ENCODE peak calls at places on chromosomes 12 and 14, in six cellular contexts. R is activated CD4-positive, CD25-positive, alpha-beta regulatory T cell treated with anti-CD3 and anti-CD28 coated beads, Interleukin-2, amount 50 U/mL, for 72 hours; L is skeletal muscle cell; N is NT2/D1; C is NCI-H2081; O is HS-5. Y is an unnamed sample.

GRCh38 chr14:48936352-48936751 is 649.8 kb downstream of the RPS29 start:
- DNase-seq in R (no peak), L (peak; percentile 36), N (no peak), C (no peak), O (peak; percentile 63), Y (peak; percentile 16)

GRCh38 chr14:99757331-99758070 is 35.7 kb upstream of the EML1 start:
- DNase-seq in R (no peak), L (peak; percentile 91), N (no peak), C (no peak), O (peak; percentile 95), Y (peak; percentile 96)

GRCh38 chr12:70576341-70577282 is 60.6 kb downstream of the PTPRB start:
- DNase-seq in R (no peak), L (peak; percentile 36), N (peak; percentile 69), C (peak; percentile 58), O (peak; percentile 63), Y (peak; percentile 53)

GRCh38 chr14:75831971-75832370 is 149.8 kb downstream of the TGFB3 start:
- DNase-seq in R (no peak), L (no peak), N (no peak), C (peak; percentile 27), O (no peak), Y (peak; percentile 60)

GRCh38 chr14:61345144-61345482 is 23.7 kb downstream of the PRKCH start:
- DNase-seq in R (no peak), L (no peak), N (no peak), C (no peak), O (no peak), Y (no peak)

GRCh38 chr12:78719721-78720120 is 144.9 kb upstream of the SYT1 start:
- DNase-seq in R (no peak), L (no peak), N (no peak), C (no peak), O (no peak), Y (no peak)

GRCh38 chr14:64947710-64948611 is 5.4 kb upstream of the GPX2 start:
- DNase-seq in R (no peak), L (no peak), N (no peak), C (no peak), O (no peak), Y (no peak)

GRCh38 chr12:2375871-2376270 is 323.1 kb downstream of the CACNA1C start:
- DNase-seq in R (no peak), L (no peak), N (no peak), C (no peak), O (no peak), Y (no peak)

GRCh38 chr12:51351913-51352532 is 5.5 kb upstream of the CELA1 start:
- DNase-seq in R (no peak), L (peak; percentile 29), N (peak; percentile 84), C (peak; percentile 56), O (no peak), Y (peak; percentile 82)

GRCh38 chr12:107545737-107546363 is 139.7 kb upstream of the PWP1 start:
- DNase-seq in R (no peak), L (peak; percentile 54), N (no peak), C (no peak), O (no peak), Y (peak; percentile 28)

GRCh38 chr14:39217214-39217879 is 16.4 kb upstream of the MIA2 start:
- DNase-seq in R (no peak), L (no peak), N (no peak), C (no peak), O (no peak), Y (no peak)

GRCh38 chr12:55725556-55725955 is 3.3 kb downstream of the CD63 start:
- DNase-seq in R (no peak), L (no peak), N (no peak), C (no peak), O (no peak), Y (no peak)

GRCh38 chr12:57182918-57183575 is 33.5 kb upstream of the NXPH4 start:
- DNase-seq in R (peak; percentile 88), L (no peak), N (peak; percentile 75), C (peak; percentile 78), O (peak; percentile 25), Y (peak; percentile 46)